ENCODE peak calls at places on chromosomes 11 and 22, in six cellular contexts. M, F, X, K, R and I are unnamed samples.

GRCh38 chr22:36549033-36549432 is 20.1 kb upstream of the EIF3D start:
- DNase-seq in M (no peak), F (no peak), X (no peak), K (no peak), R (no peak), I (no peak)

GRCh38 chr22:49702068-49702397 is 125.6 kb downstream of the BRD1 start:
- DNase-seq in M (no peak), F (no peak), X (no peak), K (no peak), R (no peak), I (no peak)

GRCh38 chr11:6586434-6587359 is 16.7 kb downstream of the RRP8 start:
- DNase-seq in M (no peak), F (no peak), X (no peak), K (no peak), R (no peak), I (no peak)

GRCh38 chr11:45869551-45869950 is 15.9 kb upstream of the MAPK8IP1 start:
- DNase-seq in M (no peak), F (no peak), X (no peak), K (no peak), R (no peak), I (no peak)

GRCh38 chr11:26992031-26992541 is 1.8 kb upstream of the FIBIN start:
- DNase-seq in M (no peak), F (no peak), X (peak), K (no peak), R (no peak), I (no peak)

GRCh38 chr11:119334173-119334930 is at the start of gene RNF26:
- DNase-seq in M (peak), F (peak), X (peak), K (peak), R (peak), I (peak)

GRCh38 chr11:118434553-118435232 is 1.6 kb upstream of the KMT2A start:
- DNase-seq in M (no peak), F (peak), X (peak), K (no peak), R (no peak), I (peak)

GRCh38 chr11:68216171-68216938 is 3.3 kb upstream of the KMT5B start:
- DNase-seq in M (no peak), F (no peak), X (no peak), K (no peak), R (peak), I (no peak)

GRCh38 chr22:37161442-37161841 is 11.7 kb upstream of the IL2RB start:
- DNase-seq in M (peak), F (no peak), X (no peak), K (no peak), R (no peak), I (peak)

GRCh38 chr22:50546326-50547230 is 879 bp downstream of the KLHDC7B start:
- DNase-seq in M (no peak), F (no peak), X (no peak), K (no peak), R (no peak), I (peak)

GRCh38 chr11:100094121-100094865 is 592.8 kb upstream of the ARHGAP42 start:
- DNase-seq in M (no peak), F (no peak), X (no peak), K (no peak), R (no peak), I (no peak)

GRCh38 chr11:415640-416041 is 842 bp upstream of the SIGIRR start:
- DNase-seq in M (no peak), F (no peak), X (no peak), K (no peak), R (no peak), I (peak)

GRCh38 chr11:115499891-115500290 is 4.3 kb downstream of the CADM1 start:
- DNase-seq in M (no peak), F (no peak), X (no peak), K (no peak), R (no peak), I (no peak)

GRCh38 chr11:38060930-38061329 is 1462.9 kb upstream of the RAG2 start:
- DNase-seq in M (no peak), F (no peak), X (no peak), K (no peak), R (no peak), I (no peak)

GRCh38 chr22:50209893-50210292 is 9.1 kb downstream of the SELENOO start:
- DNase-seq in M (peak), F (peak), X (peak), K (no peak), R (peak), I (peak)

GRCh38 chr11:3157381-3158130 is 7.6 kb downstream of the OSBPL5 start:
- DNase-seq in M (no peak), F (no peak), X (no peak), K (no peak), R (no peak), I (peak)

GRCh38 chr22:46148885-46149492 is 1.3 kb upstream of the PPARA start:
- DNase-seq in M (no peak), F (no peak), X (no peak), K (no peak), R (no peak), I (no peak)

GRCh38 chr22:30730351-30730750 is 35.7 kb downstream of the OSBP2 start:
- DNase-seq in M (no peak), F (no peak), X (peak), K (no peak), R (no peak), I (no peak)

GRCh38 chr11:65468874-65469333 is 29.9 kb upstream of the MALAT1 start:
- DNase-seq in M (peak), F (peak), X (no peak), K (no peak), R (peak), I (peak)

GRCh38 chr11:20156280-20156875 is 3.9 kb downstream of the DBX1 start:
- DNase-seq in M (no peak), F (no peak), X (no peak), K (no peak), R (no peak), I (peak)

GRCh38 chr22:35572552-35572951 is 31.9 kb downstream of the RASD2 start:
- DNase-seq in M (no peak), F (no peak), X (no peak), K (no peak), R (no peak), I (no peak)

GRCh38 chr11:117600261-117600783 is 196.7 kb downstream of the DSCAML1 start:
- DNase-seq in M (no peak), F (no peak), X (no peak), K (no peak), R (no peak), I (no peak)

GRCh38 chr11:65448074-65448417 is 25.4 kb downstream of the NEAT1 start:
- DNase-seq in M (no peak), F (no peak), X (peak), K (no peak), R (no peak), I (no peak)

GRCh38 chr22:20818471-20818870 is 40.1 kb downstream of the PI4KA start:
- DNase-seq in M (no peak), F (no peak), X (no peak), K (no peak), R (no peak), I (no peak)

GRCh38 chr11:111694851-111695250 is 71.3 kb downstream of the PPP2R1B start:
- DNase-seq in M (no peak), F (peak), X (peak), K (no peak), R (no peak), I (no peak)

DNA sequence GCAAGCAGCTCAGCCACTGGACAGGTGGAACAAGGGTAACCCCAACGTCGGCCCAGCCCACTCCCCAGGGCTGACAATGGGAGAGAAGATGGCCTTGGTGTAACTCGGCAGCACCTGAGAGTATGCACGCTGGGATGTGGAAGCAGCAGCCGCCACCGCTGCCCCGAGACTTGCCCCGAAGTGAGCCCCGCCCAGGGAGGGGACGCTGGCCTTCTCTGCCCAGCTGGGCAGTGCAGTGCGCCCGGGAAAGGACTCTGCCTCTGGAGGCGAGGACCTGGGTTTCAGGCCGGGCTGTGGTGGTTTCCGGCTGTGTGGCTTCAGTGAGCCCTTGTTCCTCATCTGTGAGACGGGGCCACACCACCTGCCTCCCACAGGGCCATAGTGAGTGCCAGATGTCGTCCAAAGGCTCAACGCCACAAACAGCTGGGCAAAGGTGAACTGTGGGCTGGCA is 8.6 kb upstream of the POLDIP3 start:
- DNase-seq in M (no peak), F (no peak), X (no peak), K (no peak), R (peak), I (peak)
- TF ChIP-seq CTCF in M (no peak), F (no peak), X (no peak), K (no peak), R (no peak), I (no peak)

GRCh38 chr11:32094931-32095330 is 4.1 kb downstream of the RCN1 start:
- DNase-seq in M (no peak), F (no peak), X (no peak), K (no peak), R (no peak), I (no peak)

GRCh38 chr11:32088117-32088941 is 2.5 kb upstream of the RCN1 start:
- DNase-seq in M (no peak), F (peak), X (peak), K (no peak), R (peak), I (no peak)

GRCh38 chr11:32092581-32093170 is 1.8 kb downstream of the RCN1 start:
- DNase-seq in M (no peak), F (no peak), X (no peak), K (no peak), R (no peak), I (no peak)

GRCh38 chr11:32087602-32088001 is 3.3 kb upstream of the RCN1 start:
- DNase-seq in M (no peak), F (no peak), X (peak), K (no peak), R (no peak), I (no peak)

DNA sequence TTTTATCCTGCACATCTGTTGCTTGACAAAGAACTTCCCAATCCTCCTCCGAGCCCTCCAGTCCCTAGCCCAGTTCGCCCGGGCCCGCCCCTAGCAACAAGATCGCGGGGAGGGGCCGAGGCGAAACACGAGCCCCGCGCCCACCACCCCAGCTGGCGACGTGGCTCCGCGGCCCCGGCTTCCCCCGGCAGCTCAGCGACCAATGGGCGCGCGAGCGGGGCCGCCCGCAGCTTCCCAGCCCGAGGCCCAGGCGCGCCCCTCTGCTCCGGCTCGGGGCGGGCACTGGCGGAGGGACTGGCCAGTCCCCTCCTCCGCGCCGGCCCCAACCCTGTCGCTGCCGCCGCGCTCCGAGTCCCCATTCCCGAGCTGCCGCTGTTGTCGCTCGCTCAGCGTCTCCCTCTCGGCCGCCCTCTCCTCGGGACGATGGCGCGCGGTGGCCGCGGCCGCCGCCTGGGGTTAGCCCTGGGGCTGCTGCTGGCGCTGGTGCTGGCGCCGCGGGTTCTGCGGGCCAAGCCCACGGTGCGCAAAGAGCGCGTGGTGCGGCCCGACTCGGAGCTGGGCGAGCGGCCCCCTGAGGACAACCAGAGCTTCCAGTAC is at the start of gene RCN1:
- DNase-seq in M (peak), F (peak), X (peak), K (no peak), R (peak), I (peak)
- TF ChIP-seq POLR2A in M (peak), F (peak), X (peak), K (peak), R (no peak), I (peak)

DNA sequence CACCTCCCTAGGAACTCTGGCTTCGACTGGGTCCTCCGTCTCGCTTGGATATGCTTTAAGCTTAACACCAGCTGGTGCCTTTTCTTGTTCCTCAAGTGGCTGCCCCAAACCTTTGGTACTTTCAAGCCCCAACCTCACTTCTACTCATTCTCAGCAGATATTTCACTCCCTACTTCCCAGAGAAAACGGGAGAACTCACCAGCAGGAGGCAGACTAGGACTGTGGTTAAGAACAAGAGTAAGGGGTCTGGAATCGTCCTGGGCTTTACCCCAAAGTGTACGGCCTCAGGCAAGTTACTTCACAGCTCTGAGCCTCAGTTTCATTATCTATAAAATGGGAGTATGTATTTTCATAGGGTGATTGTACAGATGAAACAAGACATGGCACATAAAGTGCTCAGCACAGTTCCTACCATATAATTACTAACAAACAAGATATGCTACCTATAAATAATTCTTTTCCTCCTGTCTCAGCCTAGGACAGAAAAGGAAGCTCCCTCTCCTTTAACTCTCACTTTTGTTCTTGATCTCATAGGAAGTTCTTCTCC is 37.8 kb downstream of the PAMR1 start:
- DNase-seq in M (no peak), F (peak), X (peak), K (no peak), R (no peak), I (no peak)
- TF ChIP-seq CTCF in M (peak), F (peak), X (peak), K (peak), R (no peak), I (peak)

GRCh38 chr22:39519681-39520053 is 695 bp upstream of the ATF4 start:
- DNase-seq in M (peak), F (no peak), X (no peak), K (no peak), R (peak), I (no peak)
- TF ChIP-seq POLR2A in M (peak), F (peak), X (no peak), K (peak), R (no peak), I (no peak)

GRCh38 chr11:11899401-11899800 is 57.6 kb downstream of the USP47 start:
- DNase-seq in M (no peak), F (no peak), X (no peak), K (no peak), R (no peak), I (no peak)
- TF ChIP-seq CTCF in M (no peak), F (no peak), X (no peak), K (no peak), R (no peak), I (no peak)

GRCh38 chr11:9613830-9614762 is 40.6 kb downstream of the WEE1 start:
- DNase-seq in M (peak), F (peak), X (peak), K (peak), R (peak), I (peak)
- TF ChIP-seq POLR2A in M (peak), F (peak), X (no peak), K (peak), R (peak), I (no peak)

GRCh38 chr11:102452461-102453285 is at the start of gene TMEM123:
- DNase-seq in M (peak), F (peak), X (peak), K (peak), R (peak), I (peak)
- TF ChIP-seq CTCF in M (no peak), F (peak), X (no peak), K (no peak), R (no peak), I (no peak)

DNA sequence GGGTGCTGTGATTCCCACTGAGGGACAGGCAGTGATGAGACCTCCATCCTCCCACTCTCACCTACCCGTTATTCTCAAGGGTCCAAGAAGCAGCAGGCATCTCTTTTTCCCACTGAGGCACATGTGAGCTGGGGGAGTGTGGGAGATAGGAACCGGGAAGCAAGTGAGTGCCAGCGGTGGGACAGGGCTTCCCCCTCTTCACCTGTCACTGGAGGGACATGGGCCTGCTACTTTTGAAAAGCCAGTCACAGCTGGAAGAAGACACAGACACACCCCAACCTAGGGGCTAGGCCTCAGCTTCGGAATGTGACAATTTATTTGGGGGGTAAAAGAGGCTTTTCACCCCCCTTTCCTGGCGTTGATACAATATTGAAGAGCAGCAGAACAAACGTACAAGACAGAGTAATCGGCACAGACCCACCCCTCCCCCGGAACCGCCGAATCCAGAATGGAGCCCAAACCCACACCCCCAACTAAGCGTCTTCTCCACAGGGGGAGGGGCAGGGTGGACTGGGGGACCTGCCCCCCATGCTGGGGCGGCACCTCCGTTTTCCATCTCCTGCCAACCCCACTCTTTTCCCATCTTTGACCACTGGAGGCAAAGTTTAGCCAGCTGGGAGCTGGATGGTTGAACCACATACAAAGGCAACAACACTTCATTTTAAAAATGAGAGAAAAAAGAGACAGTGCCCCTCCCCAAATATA is 10.7 kb downstream of the CBX6 start:
- DNase-seq in M (no peak), F (no peak), X (no peak), K (no peak), R (no peak), I (no peak)
- TF ChIP-seq POLR2A in M (no peak), F (no peak), X (no peak), K (no peak), R (no peak), I (no peak)

DNA sequence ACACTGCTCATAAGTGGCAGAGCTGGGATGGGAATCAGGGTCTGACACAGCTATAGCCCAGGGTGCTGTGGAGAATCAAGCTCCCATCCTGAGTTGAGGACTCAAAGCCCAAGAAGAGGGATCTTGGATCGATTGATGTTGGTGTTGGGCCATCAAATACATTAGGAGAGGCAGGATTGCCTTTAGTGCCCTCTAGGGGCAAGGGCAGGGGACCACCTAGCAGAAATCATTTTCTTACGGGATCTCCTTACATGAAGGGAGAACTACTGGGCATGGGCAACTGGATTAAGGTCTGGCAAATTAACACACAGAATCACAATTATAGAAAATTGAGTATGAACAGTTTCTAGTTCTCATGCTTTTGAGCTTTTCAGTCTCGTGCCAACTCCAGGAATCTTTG is 24.9 kb upstream of the EMSY start:
- DNase-seq in M (peak), F (no peak), X (no peak), K (no peak), R (no peak), I (no peak)
- TF ChIP-seq CTCF in M (peak), F (peak), X (peak), K (no peak), R (no peak), I (no peak)